ENCODE peak calls at places on chromosomes 13 and 19, in four cellular contexts. R is omental fat pad, E is GM18507, F is RPMI8226. P is an unnamed sample.
A peak's percentile ranks its signal among the peaks of the same experiment; 100 is the strongest.

GRCh38 chr19:49573451-49573850 is 6.9 kb downstream of the NOSIP start:
- DNase-seq in R (no peak), E (no peak), F (no peak), P (no peak)

GRCh38 chr19:4326837-4327251 is 11.8 kb downstream of the STAP2 start:
- DNase-seq in R (no peak), E (no peak), F (no peak), P (no peak)

GRCh38 chr13:36476661-36477060 is 44.4 kb downstream of the CCNA1 start:
- DNase-seq in R (no peak), E (no peak), F (no peak), P (no peak)

GRCh38 chr19:19677579-19677978 is 8.9 kb downstream of the ZNF101 start:
- DNase-seq in R (no peak), E (no peak), F (no peak), P (no peak)

GRCh38 chr19:49445997-49446396 is 4.7 kb upstream of the SLC17A7 start:
- DNase-seq in R (no peak), E (no peak), F (no peak), P (no peak)

GRCh38 chr13:102355251-102355650 is 46.6 kb downstream of the FGF14 start:
- DNase-seq in R (no peak), E (no peak), F (no peak), P (no peak)

GRCh38 chr19:52170863-52171320 is 529 bp downstream of the ZNF836 start:
- DNase-seq in R (no peak), E (no peak), F (peak; percentile 4), P (no peak)

GRCh38 chr19:14562660-14563589 is 8.9 kb downstream of the NDUFB7 start:
- DNase-seq in R (no peak), E (no peak), F (no peak), P (no peak)

GRCh38 chr13:105948143-105948542 is 587.3 kb downstream of the EFNB2 start:
- DNase-seq in R (no peak), E (no peak), F (no peak), P (no peak)

P was measured in thoracic aorta.